ENCODE peak calls at places on chromosomes 4 and X, in eight cellular contexts. N is GM23338; V is GM12865; W is AG10803; P is CD8-positive, alpha-beta T cell; K is mucosa of descending colon; O is psoas muscle; Y is coronary artery. U is an unnamed sample.

GRCh38 chr4:3224971-3225850 is 23.7 kb upstream of the MSANTD1 start:
- DNase-seq in N (no peak), V (no peak), W (no peak), P (no peak), K (peak; percentile 40), O (peak; percentile 39), Y (no peak), U (peak; percentile 66)

GRCh38 chr4:40186665-40187014 is 10.2 kb upstream of the RHOH start:
- DNase-seq in N (no peak), V (no peak), W (no peak), P (no peak), K (no peak), O (no peak), Y (no peak), U (no peak)

GRCh38 chr4:102037566-102037965 is 247.0 kb downstream of the BANK1 start:
- DNase-seq in N (no peak), V (peak; percentile 17), W (peak; percentile 12), P (no peak), K (no peak), O (no peak), Y (no peak), U (no peak)

GRCh38 chrX:98338544-98338943 is 1454.8 kb downstream of the RPA4 start:
- DNase-seq in N (no peak), V (no peak), W (no peak), P (no peak), K (no peak), O (no peak), Y (no peak), U (no peak)

GRCh38 chrX:104098151-104098808 is 14.0 kb upstream of the ZCCHC18 start:
- DNase-seq in N (peak; percentile 69), V (peak; percentile 79), W (peak; percentile 81), P (peak; percentile 64), K (no peak), O (no peak), Y (no peak), U (no peak)

GRCh38 chrX:135688137-135688536 is 25.3 kb upstream of the CT45A1 start:
- DNase-seq in N (peak; percentile 60), V (no peak), W (no peak), P (no peak), K (no peak), O (no peak), Y (no peak), U (no peak)

GRCh38 chr4:98261291-98262271 is at the start of gene RAP1GDS1:
- DNase-seq in N (peak; percentile 28), V (peak; percentile 40), W (peak; percentile 71), P (no peak), K (peak; percentile 75), O (peak; percentile 61), Y (peak; percentile 79), U (peak; percentile 80)

GRCh38 chr4:113159901-113160545 is 110.6 kb downstream of the ANK2 start:
- DNase-seq in N (no peak), V (no peak), W (no peak), P (no peak), K (no peak), O (no peak), Y (no peak), U (no peak)

GRCh38 chrX:130260316-130260715 is 8.4 kb downstream of the ZNF280C start:
- DNase-seq in N (no peak), V (no peak), W (no peak), P (no peak), K (no peak), O (no peak), Y (no peak), U (no peak)

GRCh38 chrX:10749113-10749512 is 128.7 kb upstream of the MID1 start:
- DNase-seq in N (no peak), V (no peak), W (peak; percentile 68), P (no peak), K (no peak), O (no peak), Y (no peak), U (no peak)

GRCh38 chr4:88549815-88550214 is 26.2 kb upstream of the PYURF start:
- DNase-seq in N (peak; percentile 32), V (no peak), W (no peak), P (no peak), K (no peak), O (no peak), Y (no peak), U (no peak)

GRCh38 chrX:40623665-40624064 is 437 bp downstream of the MPC1L start:
- DNase-seq in N (no peak), V (no peak), W (no peak), P (no peak), K (no peak), O (no peak), Y (no peak), U (no peak)

GRCh38 chr4:55880652-55881280 is 27.3 kb downstream of the EXOC1 start:
- DNase-seq in N (no peak), V (no peak), W (no peak), P (no peak), K (no peak), O (no peak), Y (no peak), U (no peak)

GRCh38 chr4:25560605-25561004 is 95.0 kb upstream of the SLC34A2 start:
- DNase-seq in N (no peak), V (no peak), W (no peak), P (no peak), K (no peak), O (no peak), Y (no peak), U (no peak)

GRCh38 chr4:48431401-48431800 is 51.7 kb upstream of the SLC10A4 start:
- DNase-seq in N (no peak), V (no peak), W (no peak), P (no peak), K (no peak), O (no peak), Y (no peak), U (no peak)

GRCh38 chr4:71729856-71730255 is 54.0 kb downstream of the GC start:
- DNase-seq in N (no peak), V (no peak), W (no peak), P (no peak), K (no peak), O (no peak), Y (no peak), U (no peak)

GRCh38 chr4:156158747-156159146 is 205.1 kb upstream of the CTSO start:
- DNase-seq in N (no peak), V (peak; percentile 49), W (no peak), P (no peak), K (no peak), O (no peak), Y (no peak), U (no peak)

GRCh38 chr4:156154978-156155377 is 201.3 kb upstream of the CTSO start:
- DNase-seq in N (no peak), V (peak; percentile 8), W (no peak), P (no peak), K (no peak), O (no peak), Y (no peak), U (no peak)
- TF ChIP-seq CTCF in N (no peak), V (no peak), W (peak; percentile 45), P (no peak), K (no peak), O (no peak), Y (no peak), U (no peak)

GRCh38 chrX:16843208-16843909 is 26.8 kb downstream of the RBBP7 start:
- DNase-seq in N (no peak), V (no peak), W (no peak), P (no peak), K (no peak), O (no peak), Y (no peak), U (no peak)
- TF ChIP-seq CTCF in N (no peak), V (no peak), W (no peak), P (no peak), K (no peak), O (no peak), Y (no peak), U (no peak)

GRCh38 chrX:153333821-153334653 is at the start of gene ZNF275:
- DNase-seq in N (peak; percentile 70), V (peak; percentile 85), W (peak; percentile 75), P (peak; percentile 86), K (peak; percentile 83), O (peak; percentile 87), Y (peak; percentile 87), U (peak; percentile 93)
- TF ChIP-seq CTCF in N (no peak), V (no peak), W (no peak), P (no peak), K (no peak), O (no peak), Y (no peak), U (no peak)

GRCh38 chr4:37389967-37390580 is 145.5 kb downstream of the NWD2 start:
- DNase-seq in N (peak; percentile 78), V (peak; percentile 80), W (peak; percentile 33), P (no peak), K (no peak), O (no peak), Y (no peak), U (no peak)
- TF ChIP-seq CTCF in N (peak; percentile 71), V (peak; percentile 67), W (peak; percentile 81), P (peak; percentile 70), K (peak; percentile 53), O (peak; percentile 66), Y (peak; percentile 33), U (peak; percentile 71)

GRCh38 chr4:42750091-42750490 is 93.2 kb upstream of the ATP8A1 start:
- DNase-seq in N (peak; percentile 34), V (peak; percentile 54), W (no peak), P (peak; percentile 51), K (no peak), O (no peak), Y (no peak), U (no peak)
- TF ChIP-seq CTCF in N (peak; percentile 58), V (peak; percentile 31), W (no peak), P (peak; percentile 59), K (no peak), O (peak; percentile 36), Y (no peak), U (no peak)

DNA sequence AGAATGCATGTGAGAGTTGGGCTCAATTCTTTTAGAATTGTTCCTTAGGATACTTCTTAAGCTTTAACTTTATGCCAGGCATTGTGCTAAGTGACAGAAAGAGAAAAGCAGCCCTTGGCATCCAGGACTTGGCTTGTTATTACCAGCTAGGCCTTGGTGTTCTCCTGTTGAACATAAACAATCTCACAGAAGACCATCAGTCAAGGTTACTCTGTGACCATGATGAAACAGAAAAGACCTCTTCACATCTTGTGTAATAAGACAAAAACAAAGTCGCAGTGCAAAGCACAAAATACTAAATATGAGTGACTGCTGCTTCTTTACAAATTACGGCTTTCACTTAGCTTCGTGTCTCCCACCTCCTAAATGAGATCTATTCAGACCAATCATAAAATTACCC is 71.6 kb downstream of the CHIC2 start:
- DNase-seq in N (no peak), V (no peak), W (no peak), P (no peak), K (no peak), O (no peak), Y (no peak), U (no peak)
- TF ChIP-seq CTCF in N (no peak), V (no peak), W (no peak), P (no peak), K (no peak), O (no peak), Y (no peak), U (no peak)